ENCODE peak calls at places on chromosomes 6 and 20, in eight cellular contexts. One of them, this sample, is unnamed.

GRCh38 chr6:87293526-87293925 is 28.9 kb upstream of the SMIM8 start:
- DNase-seq in PC-3: peak; percentile 66
- DNase-seq in WTC11: no peak
- DNase-seq in psoas muscle: no peak
- DNase-seq in HepG2: no peak
- DNase-seq in tibial nerve: no peak
- DNase-seq in right atrium auricular region: no peak
- DNase-seq in GM13976: no peak
- DNase-seq in this sample: no peak

GRCh38 chr6:141183368-141183767 is 949.4 kb upstream of the GJE1 start:
- DNase-seq in PC-3: no peak
- DNase-seq in WTC11: no peak
- DNase-seq in psoas muscle: no peak
- DNase-seq in HepG2: no peak
- DNase-seq in tibial nerve: no peak
- DNase-seq in right atrium auricular region: no peak
- DNase-seq in GM13976: no peak
- DNase-seq in this sample: no peak

GRCh38 chr6:87504440-87504839 is 31.7 kb downstream of the SLC35A1 start:
- DNase-seq in PC-3: no peak
- DNase-seq in WTC11: no peak
- DNase-seq in psoas muscle: no peak
- DNase-seq in HepG2: no peak
- DNase-seq in tibial nerve: no peak
- DNase-seq in right atrium auricular region: no peak
- DNase-seq in GM13976: no peak
- DNase-seq in this sample: no peak

GRCh38 chr20:32537657-32538525 is 47.2 kb downstream of the NOL4L start:
- DNase-seq in PC-3: no peak
- DNase-seq in WTC11: peak; percentile 30
- DNase-seq in psoas muscle: no peak
- DNase-seq in HepG2: no peak
- DNase-seq in tibial nerve: no peak
- DNase-seq in right atrium auricular region: no peak
- DNase-seq in GM13976: no peak
- DNase-seq in this sample: no peak

GRCh38 chr6:93242049-93242448 is 177.3 kb downstream of the EPHA7 start:
- DNase-seq in PC-3: no peak
- DNase-seq in WTC11: no peak
- DNase-seq in psoas muscle: no peak
- DNase-seq in HepG2: no peak
- DNase-seq in tibial nerve: no peak
- DNase-seq in right atrium auricular region: no peak
- DNase-seq in GM13976: no peak
- DNase-seq in this sample: no peak

GRCh38 chr20:48695255-48695654 is 132.5 kb downstream of the PREX1 start:
- DNase-seq in PC-3: peak; percentile 37
- DNase-seq in WTC11: no peak
- DNase-seq in psoas muscle: no peak
- DNase-seq in HepG2: no peak
- DNase-seq in tibial nerve: no peak
- DNase-seq in right atrium auricular region: no peak
- DNase-seq in GM13976: no peak
- DNase-seq in this sample: no peak

GRCh38 chr6:1027795-1028569 is 283.9 kb upstream of the FOXQ1 start:
- DNase-seq in PC-3: no peak
- DNase-seq in WTC11: no peak
- DNase-seq in psoas muscle: no peak
- DNase-seq in HepG2: no peak
- DNase-seq in tibial nerve: no peak
- DNase-seq in right atrium auricular region: peak; percentile 32
- DNase-seq in GM13976: no peak
- DNase-seq in this sample: no peak

GRCh38 chr20:53321596-53321995 is 272.0 kb downstream of the ZNF217 start:
- DNase-seq in PC-3: no peak
- DNase-seq in WTC11: no peak
- DNase-seq in psoas muscle: no peak
- DNase-seq in HepG2: no peak
- DNase-seq in tibial nerve: no peak
- DNase-seq in right atrium auricular region: no peak
- DNase-seq in GM13976: no peak
- DNase-seq in this sample: no peak

GRCh38 chr6:163250122-163250521 is 164.4 kb upstream of the QKI start:
- DNase-seq in PC-3: no peak
- DNase-seq in WTC11: no peak
- DNase-seq in psoas muscle: no peak
- DNase-seq in HepG2: no peak
- DNase-seq in tibial nerve: no peak
- DNase-seq in right atrium auricular region: no peak
- DNase-seq in GM13976: no peak
- DNase-seq in this sample: no peak

GRCh38 chr20:43293068-43293786 is 103.5 kb upstream of the PTPRT start:
- DNase-seq in PC-3: no peak
- DNase-seq in WTC11: no peak
- DNase-seq in psoas muscle: no peak
- DNase-seq in HepG2: no peak
- DNase-seq in tibial nerve: no peak
- DNase-seq in right atrium auricular region: no peak
- DNase-seq in GM13976: no peak
- DNase-seq in this sample: no peak

GRCh38 chr6:106799008-106799952 is 169.9 kb downstream of the QRSL1 start:
- DNase-seq in PC-3: peak; percentile 77
- DNase-seq in WTC11: no peak
- DNase-seq in psoas muscle: no peak
- DNase-seq in HepG2: peak; percentile 77
- DNase-seq in tibial nerve: no peak
- DNase-seq in right atrium auricular region: no peak
- DNase-seq in GM13976: no peak
- DNase-seq in this sample: no peak

GRCh38 chr6:133991096-133991593 is 38.1 kb downstream of the TBPL1 start:
- DNase-seq in PC-3: peak; percentile 83
- DNase-seq in WTC11: no peak
- DNase-seq in psoas muscle: no peak
- DNase-seq in HepG2: peak; percentile 21
- DNase-seq in tibial nerve: no peak
- DNase-seq in right atrium auricular region: no peak
- DNase-seq in GM13976: no peak
- DNase-seq in this sample: no peak

GRCh38 chr6:49556429-49556837 is 6.0 kb downstream of the C6orf141 start:
- DNase-seq in PC-3: peak; percentile 91
- DNase-seq in WTC11: no peak
- DNase-seq in psoas muscle: no peak
- DNase-seq in HepG2: peak; percentile 89
- DNase-seq in tibial nerve: no peak
- DNase-seq in right atrium auricular region: no peak
- DNase-seq in GM13976: no peak
- DNase-seq in this sample: no peak

GRCh38 chr20:32767418-32768198 is 5.4 kb downstream of the DNMT3B start:
- DNase-seq in PC-3: no peak
- DNase-seq in WTC11: no peak
- DNase-seq in psoas muscle: no peak
- DNase-seq in HepG2: peak; percentile 68
- DNase-seq in tibial nerve: no peak
- DNase-seq in right atrium auricular region: no peak
- DNase-seq in GM13976: no peak
- DNase-seq in this sample: no peak

GRCh38 chr6:14129572-14129971 is 12.0 kb downstream of the CD83 start:
- DNase-seq in PC-3: peak; percentile 65
- DNase-seq in WTC11: peak; percentile 55
- DNase-seq in psoas muscle: no peak
- DNase-seq in HepG2: peak; percentile 70
- DNase-seq in tibial nerve: no peak
- DNase-seq in right atrium auricular region: no peak
- DNase-seq in GM13976: peak; percentile 48
- DNase-seq in this sample: no peak

GRCh38 chr6:42197574-42198362 is 3.0 kb upstream of the GUCA1B start:
- DNase-seq in PC-3: peak; percentile 94
- DNase-seq in WTC11: no peak
- DNase-seq in psoas muscle: no peak
- DNase-seq in HepG2: peak; percentile 81
- DNase-seq in tibial nerve: no peak
- DNase-seq in right atrium auricular region: no peak
- DNase-seq in GM13976: no peak
- DNase-seq in this sample: no peak
- TF ChIP-seq CTCF in PC-3: peak; percentile 37
- TF ChIP-seq CTCF in WTC11: no peak
- TF ChIP-seq CTCF in psoas muscle: no peak
- TF ChIP-seq CTCF in HepG2: peak; percentile 55
- TF ChIP-seq CTCF in tibial nerve: no peak
- TF ChIP-seq CTCF in right atrium auricular region: no peak
- TF ChIP-seq CTCF in GM13976: no peak
- TF ChIP-seq CTCF in this sample: no peak

DNA sequence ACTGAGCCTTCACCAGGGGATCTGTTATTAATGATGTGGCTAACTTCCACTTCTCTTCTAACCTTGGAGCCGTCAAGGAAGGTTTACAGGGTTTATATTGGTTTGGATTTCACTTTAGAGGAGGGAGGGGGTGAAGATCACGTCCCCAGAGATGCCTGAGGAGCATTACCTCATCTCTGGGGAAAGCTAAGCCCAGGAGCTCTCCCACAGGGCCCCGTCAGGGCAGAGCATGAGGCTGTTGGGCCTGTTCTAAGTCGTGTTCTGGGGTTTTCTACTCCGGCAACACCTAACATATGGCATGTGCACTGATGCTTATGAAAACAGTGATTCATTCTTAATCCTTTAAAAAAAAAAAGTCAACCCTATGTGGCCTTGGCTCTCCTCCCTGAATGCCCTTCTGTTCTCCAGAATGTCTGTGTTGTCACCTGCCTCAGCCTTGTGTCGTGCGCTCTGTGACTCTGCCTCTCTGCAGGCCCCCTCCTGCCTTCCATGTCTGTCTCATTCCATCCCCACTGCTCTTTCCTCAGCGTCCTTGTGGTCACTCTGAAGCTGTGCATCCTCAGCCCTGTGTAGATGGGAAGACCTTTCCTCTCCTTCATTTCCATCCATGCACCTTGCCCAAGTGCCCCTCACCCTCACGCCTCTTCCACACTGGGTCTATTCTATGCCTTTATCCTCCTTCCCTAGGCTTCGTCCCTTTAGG is 97.4 kb upstream of the JARID2 start:
- DNase-seq in PC-3: peak; percentile 72
- DNase-seq in WTC11: no peak
- DNase-seq in psoas muscle: no peak
- DNase-seq in HepG2: peak; percentile 74
- DNase-seq in tibial nerve: no peak
- DNase-seq in right atrium auricular region: no peak
- DNase-seq in GM13976: no peak
- DNase-seq in this sample: no peak
- TF ChIP-seq CTCF in PC-3: no peak
- TF ChIP-seq CTCF in WTC11: no peak
- TF ChIP-seq CTCF in psoas muscle: no peak
- TF ChIP-seq CTCF in HepG2: no peak
- TF ChIP-seq CTCF in tibial nerve: no peak
- TF ChIP-seq CTCF in right atrium auricular region: no peak
- TF ChIP-seq CTCF in GM13976: no peak
- TF ChIP-seq CTCF in this sample: no peak

DNA sequence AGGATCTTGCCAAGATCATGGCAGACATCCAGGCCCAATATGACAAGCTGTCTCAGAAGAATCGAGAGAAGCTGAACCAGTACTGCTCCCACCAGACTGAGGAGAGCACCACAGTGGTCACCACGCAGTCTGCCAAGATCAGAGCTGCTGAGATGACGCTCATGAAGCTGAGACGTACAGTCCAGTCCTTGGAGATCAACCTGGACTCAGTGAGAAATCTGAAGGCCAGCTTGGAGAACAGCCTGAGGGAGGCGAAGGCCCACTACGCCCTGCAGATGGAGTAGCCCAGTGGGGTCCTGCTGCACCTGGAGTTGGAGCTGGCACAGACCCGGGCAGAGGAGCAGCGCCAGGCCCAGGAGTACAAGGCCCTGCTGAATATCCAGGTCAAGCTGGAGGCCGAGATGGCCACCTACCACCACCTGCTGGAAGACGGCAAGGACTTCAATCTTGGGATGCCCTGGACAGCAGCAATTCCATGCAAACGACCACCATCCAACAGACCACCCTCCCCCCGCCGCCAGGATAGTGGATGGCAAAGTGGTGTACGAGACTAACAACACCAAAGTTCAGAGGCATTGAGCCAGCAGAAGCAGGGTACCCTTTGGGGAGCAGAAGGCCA is 44.7 kb upstream of the GRM4 start:
- DNase-seq in PC-3: no peak
- DNase-seq in WTC11: no peak
- DNase-seq in psoas muscle: no peak
- DNase-seq in HepG2: no peak
- DNase-seq in tibial nerve: no peak
- DNase-seq in right atrium auricular region: no peak
- DNase-seq in GM13976: no peak
- DNase-seq in this sample: no peak
- TF ChIP-seq CTCF in PC-3: no peak
- TF ChIP-seq CTCF in WTC11: no peak
- TF ChIP-seq CTCF in psoas muscle: no peak
- TF ChIP-seq CTCF in HepG2: peak; percentile 48
- TF ChIP-seq CTCF in tibial nerve: no peak
- TF ChIP-seq CTCF in right atrium auricular region: no peak
- TF ChIP-seq CTCF in GM13976: no peak
- TF ChIP-seq CTCF in this sample: no peak

DNA sequence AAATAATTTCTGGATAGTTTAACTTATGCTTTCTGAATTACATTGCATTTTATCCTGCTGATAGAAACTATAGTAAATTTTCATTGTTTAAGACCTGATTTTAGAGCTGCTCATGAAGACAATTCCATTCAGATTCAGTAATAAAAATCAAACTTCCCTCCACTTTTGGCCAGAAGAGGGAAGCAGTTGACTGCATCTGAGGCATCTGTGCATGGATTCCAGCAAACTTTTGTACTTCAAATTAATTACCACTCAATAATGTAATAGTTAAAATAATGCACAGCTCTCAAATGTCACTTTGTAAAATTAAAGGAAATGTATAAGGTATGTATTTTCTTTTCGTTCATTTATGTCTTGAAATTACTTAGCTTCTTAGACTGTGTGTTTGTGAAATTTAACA is 64.2 kb upstream of the SLC35B3 start:
- DNase-seq in PC-3: peak; percentile 51
- DNase-seq in WTC11: no peak
- DNase-seq in psoas muscle: no peak
- DNase-seq in HepG2: peak; percentile 10
- DNase-seq in tibial nerve: no peak
- DNase-seq in right atrium auricular region: no peak
- DNase-seq in GM13976: no peak
- DNase-seq in this sample: no peak
- TF ChIP-seq CTCF in PC-3: peak; percentile 70
- TF ChIP-seq CTCF in WTC11: no peak
- TF ChIP-seq CTCF in psoas muscle: no peak
- TF ChIP-seq CTCF in HepG2: peak; percentile 53
- TF ChIP-seq CTCF in tibial nerve: no peak
- TF ChIP-seq CTCF in right atrium auricular region: peak; percentile 33
- TF ChIP-seq CTCF in GM13976: no peak
- TF ChIP-seq CTCF in this sample: no peak

DNA sequence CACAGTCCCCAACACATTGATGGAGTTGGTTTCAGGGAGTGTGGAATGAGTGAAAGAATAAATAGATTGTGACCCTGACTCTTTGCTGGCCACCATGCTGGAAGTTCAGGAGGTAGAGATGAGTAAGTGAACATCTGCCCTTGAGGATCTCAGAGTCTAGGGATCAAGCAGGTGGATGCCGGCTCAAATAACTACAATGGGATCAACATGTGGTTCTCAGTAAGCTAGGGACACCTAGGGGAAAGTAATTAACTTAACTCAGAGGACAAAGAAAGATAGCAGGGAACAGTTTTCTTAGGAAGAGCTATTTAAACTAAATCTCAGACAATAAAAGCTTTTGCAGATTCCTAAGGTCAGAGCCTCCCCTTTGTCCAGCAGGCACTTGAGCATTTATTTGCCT is 29.1 kb downstream of the SLC13A3 start:
- DNase-seq in PC-3: no peak
- DNase-seq in WTC11: no peak
- DNase-seq in psoas muscle: no peak
- DNase-seq in HepG2: no peak
- DNase-seq in tibial nerve: no peak
- DNase-seq in right atrium auricular region: no peak
- DNase-seq in GM13976: no peak
- DNase-seq in this sample: no peak
- TF ChIP-seq CTCF in PC-3: no peak
- TF ChIP-seq CTCF in WTC11: no peak
- TF ChIP-seq CTCF in psoas muscle: no peak
- TF ChIP-seq CTCF in HepG2: peak; percentile 31
- TF ChIP-seq CTCF in tibial nerve: no peak
- TF ChIP-seq CTCF in right atrium auricular region: no peak
- TF ChIP-seq CTCF in GM13976: no peak
- TF ChIP-seq CTCF in this sample: no peak

This sample was measured in activated B cell treated with CpG ODN at 0.5 μM for 24 hours.